ENCODE peak calls at places on chromosome 3, in four cellular contexts. H is hepatocyte, M is HepG2, V is HCT116. W is an unnamed sample.

GRCh38 chr3:24129549-24129948 is 184.5 kb downstream of the NR1D2 start:
- DNase-seq in H (no peak), M (no peak), V (no peak), W (no peak)

GRCh38 chr3:66985336-66985920 is 12.7 kb upstream of the KBTBD8 start:
- DNase-seq in H (no peak), M (no peak), V (no peak), W (no peak)

GRCh38 chr3:64685331-64685799 is 2.4 kb downstream of the ADAMTS9 start:
- DNase-seq in H (peak; percentile 51), M (no peak), V (no peak), W (no peak)

GRCh38 chr3:140375002-140375401 is 302.9 kb upstream of the TRIM42 start:
- DNase-seq in H (no peak), M (no peak), V (no peak), W (no peak)

GRCh38 chr3:61650276-61650675 is 88.9 kb downstream of the PTPRG start:
- DNase-seq in H (peak; percentile 61), M (no peak), V (no peak), W (no peak)

GRCh38 chr3:42502429-42503250 is at the start of gene VIPR1:
- DNase-seq in H (peak; percentile 93), M (peak; percentile 30), V (peak; percentile 73), W (peak; percentile 70)

GRCh38 chr3:32282578-32282977 is 44.1 kb downstream of the CMTM8 start:
- DNase-seq in H (no peak), M (no peak), V (no peak), W (no peak)

GRCh38 chr3:126147147-126147931 is 33.0 kb downstream of the ALDH1L1 start:
- DNase-seq in H (no peak), M (no peak), V (no peak), W (no peak)

GRCh38 chr3:12545473-12545791 is at the start of gene MKRN2OS:
- DNase-seq in H (peak; percentile 79), M (no peak), V (peak; percentile 29), W (no peak)

GRCh38 chr3:61936344-61936937 is 375.1 kb downstream of the PTPRG start:
- DNase-seq in H (peak; percentile 10), M (peak; percentile 6), V (no peak), W (peak; percentile 39)

GRCh38 chr3:52109556-52110380 is 44.5 kb downstream of the POC1A start:
- DNase-seq in H (no peak), M (no peak), V (no peak), W (no peak)

GRCh38 chr3:129224984-129225393 is 24.4 kb upstream of the COPG1 start:
- DNase-seq in H (peak; percentile 61), M (peak; percentile 92), V (no peak), W (peak; percentile 47)

GRCh38 chr3:50464578-50464977 is 38.9 kb downstream of the CACNA2D2 start:
- DNase-seq in H (no peak), M (no peak), V (no peak), W (no peak)

GRCh38 chr3:7754653-7755052 is 747.0 kb upstream of the LMCD1 start:
- DNase-seq in H (no peak), M (no peak), V (no peak), W (no peak)

GRCh38 chr3:14453368-14453710 is 50.9 kb downstream of the SLC6A6 start:
- DNase-seq in H (no peak), M (no peak), V (no peak), W (no peak)
- H3K4me3 ChIP-seq in H (no peak overlapping the region), M (no peak overlapping the region), V (peak overlapping the region; percentile 27), W (no peak overlapping the region)

GRCh38 chr3:69328903-69329302 is 57.0 kb downstream of the FRMD4B start:
- DNase-seq in H (no peak), M (no peak), V (no peak), W (no peak)
- H3K4me1 ChIP-seq in H (no peaks in the 10 kb centered on the region), M (no peaks in the 10 kb centered on the region), V (no peaks in the 10 kb centered on the region), W (no peaks in the 10 kb centered on the region)

GRCh38 chr3:130345487-130346079 is at the start of gene COL6A5:
- DNase-seq in H (peak; percentile 7), M (no peak), V (no peak), W (peak; percentile 12)
- TF ChIP-seq EZH2 in H (no peak), M (no peak), V (no peak), W (no peak)

DNA sequence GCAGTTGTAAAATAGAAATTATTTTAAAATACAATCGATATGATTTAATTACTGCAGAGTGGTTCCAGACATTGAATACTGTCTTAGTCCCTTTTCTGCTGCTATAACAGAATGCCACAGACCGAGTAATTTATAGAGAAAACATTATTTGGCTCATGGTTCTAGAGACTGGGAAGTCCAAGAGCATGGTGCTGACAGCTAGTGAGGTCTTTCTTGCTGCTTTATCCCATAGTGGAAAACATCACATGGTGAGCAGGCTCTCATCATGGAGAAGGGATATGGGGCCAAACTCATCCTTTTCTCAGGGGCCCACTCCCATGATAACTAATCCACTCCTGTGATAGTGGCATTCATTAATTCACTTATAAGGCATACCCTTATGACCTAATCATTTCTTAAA is 120.0 kb upstream of the TBL1XR1 start:
- DNase-seq in H (no peak), M (no peak), V (no peak), W (no peak)
- H3K4me3 ChIP-seq in H (no peak overlapping the region), M (no peak overlapping the region), V (no peak overlapping the region), W (no peak overlapping the region)